ENCODE peak calls at places on chromosome 19, in eight cellular contexts. One of them, this sample, is unnamed.

GRCh38 chr19:48190288-48191284 is 20.1 kb downstream of the ZSWIM9 start:
- DNase-seq in MM.1S: no peak
- DNase-seq in EL: peak; percentile 17
- DNase-seq in A673: peak; percentile 98
- DNase-seq in stimulated activated CD8-positive, alpha-beta memory T cell treated with anti-CD3 and anti-CD28 coated beads, Interleukin-7, amount 100 ng/mL, for 48 hours: peak; percentile 25
- DNase-seq in stimulated activated CD4-positive, alpha-beta T cell treated with anti-CD3 and anti-CD28 coated beads, Interleukin-1b, Interleukin-23, amount 100 ng/mL, for 24 hours: no peak
- DNase-seq in globus pallidus: peak; percentile 61
- DNase-seq in lower leg skin: no peak
- DNase-seq in this sample: peak; percentile 51

GRCh38 chr19:1634242-1634937 is 18.0 kb downstream of the TCF3 start:
- DNase-seq in lower leg skin: no peak
- DNase-seq in stimulated activated CD4-positive, alpha-beta T cell treated with anti-CD3 and anti-CD28 coated beads, Interleukin-1b, Interleukin-23, amount 100 ng/mL, for 24 hours: no peak
- DNase-seq in MM.1S: no peak
- DNase-seq in stimulated activated CD8-positive, alpha-beta memory T cell treated with anti-CD3 and anti-CD28 coated beads, Interleukin-7, amount 100 ng/mL, for 48 hours: no peak
- DNase-seq in EL: no peak
- DNase-seq in globus pallidus: no peak
- DNase-seq in A673: no peak
- DNase-seq in this sample: no peak

GRCh38 chr19:47273313-47274070 is 1.2 kb upstream of the INAFM1 start:
- DNase-seq in lower leg skin: peak; percentile 94
- DNase-seq in stimulated activated CD8-positive, alpha-beta memory T cell treated with anti-CD3 and anti-CD28 coated beads, Interleukin-7, amount 100 ng/mL, for 48 hours: peak; percentile 79
- DNase-seq in globus pallidus: peak; percentile 90
- DNase-seq in A673: peak; percentile 96
- DNase-seq in EL: peak; percentile 95
- DNase-seq in stimulated activated CD4-positive, alpha-beta T cell treated with anti-CD3 and anti-CD28 coated beads, Interleukin-1b, Interleukin-23, amount 100 ng/mL, for 24 hours: peak; percentile 63
- DNase-seq in MM.1S: peak; percentile 90
- DNase-seq in this sample: peak; percentile 91

GRCh38 chr19:16376649-16377048 is 52.0 kb downstream of the KLF2 start:
- DNase-seq in A673: peak; percentile 19
- DNase-seq in stimulated activated CD8-positive, alpha-beta memory T cell treated with anti-CD3 and anti-CD28 coated beads, Interleukin-7, amount 100 ng/mL, for 48 hours: no peak
- DNase-seq in lower leg skin: no peak
- DNase-seq in globus pallidus: no peak
- DNase-seq in MM.1S: no peak
- DNase-seq in EL: peak; percentile 12
- DNase-seq in stimulated activated CD4-positive, alpha-beta T cell treated with anti-CD3 and anti-CD28 coated beads, Interleukin-1b, Interleukin-23, amount 100 ng/mL, for 24 hours: no peak
- DNase-seq in this sample: no peak

GRCh38 chr19:13097331-13098258 is 5.1 kb downstream of the LYL1 start:
- DNase-seq in MM.1S: no peak
- DNase-seq in A673: no peak
- DNase-seq in stimulated activated CD8-positive, alpha-beta memory T cell treated with anti-CD3 and anti-CD28 coated beads, Interleukin-7, amount 100 ng/mL, for 48 hours: no peak
- DNase-seq in globus pallidus: no peak
- DNase-seq in lower leg skin: no peak
- DNase-seq in stimulated activated CD4-positive, alpha-beta T cell treated with anti-CD3 and anti-CD28 coated beads, Interleukin-1b, Interleukin-23, amount 100 ng/mL, for 24 hours: no peak
- DNase-seq in EL: no peak
- DNase-seq in this sample: no peak

GRCh38 chr19:40165362-40165937 is 25.8 kb upstream of the MAP3K10 start:
- DNase-seq in stimulated activated CD4-positive, alpha-beta T cell treated with anti-CD3 and anti-CD28 coated beads, Interleukin-1b, Interleukin-23, amount 100 ng/mL, for 24 hours: no peak
- DNase-seq in stimulated activated CD8-positive, alpha-beta memory T cell treated with anti-CD3 and anti-CD28 coated beads, Interleukin-7, amount 100 ng/mL, for 48 hours: peak; percentile 39
- DNase-seq in MM.1S: peak; percentile 79
- DNase-seq in lower leg skin: peak; percentile 28
- DNase-seq in EL: peak; percentile 47
- DNase-seq in A673: peak; percentile 89
- DNase-seq in globus pallidus: peak; percentile 25
- DNase-seq in this sample: peak; percentile 13

GRCh38 chr19:48353682-48354081 is 10.1 kb downstream of the TMEM143 start:
- DNase-seq in globus pallidus: no peak
- DNase-seq in A673: no peak
- DNase-seq in stimulated activated CD8-positive, alpha-beta memory T cell treated with anti-CD3 and anti-CD28 coated beads, Interleukin-7, amount 100 ng/mL, for 48 hours: no peak
- DNase-seq in lower leg skin: no peak
- DNase-seq in MM.1S: no peak
- DNase-seq in EL: peak; percentile 50
- DNase-seq in stimulated activated CD4-positive, alpha-beta T cell treated with anti-CD3 and anti-CD28 coated beads, Interleukin-1b, Interleukin-23, amount 100 ng/mL, for 24 hours: no peak
- DNase-seq in this sample: no peak

GRCh38 chr19:18339703-18340102 is 695 bp upstream of the PGPEP1 start:
- DNase-seq in MM.1S: peak; percentile 43
- DNase-seq in A673: no peak
- DNase-seq in lower leg skin: no peak
- DNase-seq in globus pallidus: no peak
- DNase-seq in stimulated activated CD4-positive, alpha-beta T cell treated with anti-CD3 and anti-CD28 coated beads, Interleukin-1b, Interleukin-23, amount 100 ng/mL, for 24 hours: no peak
- DNase-seq in EL: peak; percentile 33
- DNase-seq in stimulated activated CD8-positive, alpha-beta memory T cell treated with anti-CD3 and anti-CD28 coated beads, Interleukin-7, amount 100 ng/mL, for 48 hours: no peak
- DNase-seq in this sample: no peak

GRCh38 chr19:29678484-29679106 is 13.3 kb downstream of the PLEKHF1 start:
- DNase-seq in stimulated activated CD4-positive, alpha-beta T cell treated with anti-CD3 and anti-CD28 coated beads, Interleukin-1b, Interleukin-23, amount 100 ng/mL, for 24 hours: no peak
- DNase-seq in lower leg skin: peak; percentile 68
- DNase-seq in globus pallidus: peak; percentile 53
- DNase-seq in MM.1S: no peak
- DNase-seq in A673: no peak
- DNase-seq in stimulated activated CD8-positive, alpha-beta memory T cell treated with anti-CD3 and anti-CD28 coated beads, Interleukin-7, amount 100 ng/mL, for 48 hours: no peak
- DNase-seq in EL: no peak
- DNase-seq in this sample: no peak

GRCh38 chr19:3120611-3121231 is 15.1 kb upstream of the GNA15 start:
- DNase-seq in lower leg skin: no peak
- DNase-seq in stimulated activated CD8-positive, alpha-beta memory T cell treated with anti-CD3 and anti-CD28 coated beads, Interleukin-7, amount 100 ng/mL, for 48 hours: no peak
- DNase-seq in EL: no peak
- DNase-seq in A673: no peak
- DNase-seq in stimulated activated CD4-positive, alpha-beta T cell treated with anti-CD3 and anti-CD28 coated beads, Interleukin-1b, Interleukin-23, amount 100 ng/mL, for 24 hours: no peak
- DNase-seq in MM.1S: no peak
- DNase-seq in globus pallidus: no peak
- DNase-seq in this sample: no peak

GRCh38 chr19:28519950-28520861 is 692.7 kb downstream of the UQCRFS1 start:
- DNase-seq in stimulated activated CD4-positive, alpha-beta T cell treated with anti-CD3 and anti-CD28 coated beads, Interleukin-1b, Interleukin-23, amount 100 ng/mL, for 24 hours: no peak
- DNase-seq in EL: no peak
- DNase-seq in stimulated activated CD8-positive, alpha-beta memory T cell treated with anti-CD3 and anti-CD28 coated beads, Interleukin-7, amount 100 ng/mL, for 48 hours: no peak
- DNase-seq in lower leg skin: no peak
- DNase-seq in globus pallidus: peak; percentile 24
- DNase-seq in MM.1S: no peak
- DNase-seq in A673: no peak
- DNase-seq in this sample: no peak

GRCh38 chr19:47663435-47663910 is 49.7 kb upstream of the EHD2 start:
- DNase-seq in stimulated activated CD8-positive, alpha-beta memory T cell treated with anti-CD3 and anti-CD28 coated beads, Interleukin-7, amount 100 ng/mL, for 48 hours: no peak
- DNase-seq in globus pallidus: no peak
- DNase-seq in MM.1S: no peak
- DNase-seq in EL: peak; percentile 85
- DNase-seq in stimulated activated CD4-positive, alpha-beta T cell treated with anti-CD3 and anti-CD28 coated beads, Interleukin-1b, Interleukin-23, amount 100 ng/mL, for 24 hours: no peak
- DNase-seq in A673: no peak
- DNase-seq in lower leg skin: no peak
- DNase-seq in this sample: peak; percentile 82

GRCh38 chr19:41411094-41411493 is 13.5 kb downstream of the BCKDHA start:
- DNase-seq in stimulated activated CD4-positive, alpha-beta T cell treated with anti-CD3 and anti-CD28 coated beads, Interleukin-1b, Interleukin-23, amount 100 ng/mL, for 24 hours: no peak
- DNase-seq in EL: no peak
- DNase-seq in A673: no peak
- DNase-seq in stimulated activated CD8-positive, alpha-beta memory T cell treated with anti-CD3 and anti-CD28 coated beads, Interleukin-7, amount 100 ng/mL, for 48 hours: no peak
- DNase-seq in globus pallidus: no peak
- DNase-seq in lower leg skin: no peak
- DNase-seq in MM.1S: no peak
- DNase-seq in this sample: no peak

GRCh38 chr19:40235238-40236025 is 8.9 kb upstream of the CCNP start:
- DNase-seq in stimulated activated CD4-positive, alpha-beta T cell treated with anti-CD3 and anti-CD28 coated beads, Interleukin-1b, Interleukin-23, amount 100 ng/mL, for 24 hours: no peak
- DNase-seq in stimulated activated CD8-positive, alpha-beta memory T cell treated with anti-CD3 and anti-CD28 coated beads, Interleukin-7, amount 100 ng/mL, for 48 hours: no peak
- DNase-seq in globus pallidus: no peak
- DNase-seq in A673: no peak
- DNase-seq in EL: no peak
- DNase-seq in MM.1S: no peak
- DNase-seq in lower leg skin: no peak
- DNase-seq in this sample: no peak

GRCh38 chr19:13337181-13337580 is 169.1 kb downstream of the CACNA1A start:
- DNase-seq in stimulated activated CD8-positive, alpha-beta memory T cell treated with anti-CD3 and anti-CD28 coated beads, Interleukin-7, amount 100 ng/mL, for 48 hours: no peak
- DNase-seq in MM.1S: no peak
- DNase-seq in lower leg skin: no peak
- DNase-seq in A673: no peak
- DNase-seq in globus pallidus: no peak
- DNase-seq in EL: no peak
- DNase-seq in stimulated activated CD4-positive, alpha-beta T cell treated with anti-CD3 and anti-CD28 coated beads, Interleukin-1b, Interleukin-23, amount 100 ng/mL, for 24 hours: no peak
- DNase-seq in this sample: no peak

GRCh38 chr19:30669329-30670010 is 297.3 kb downstream of the ZNF536 start:
- DNase-seq in A673: peak; percentile 88
- DNase-seq in stimulated activated CD4-positive, alpha-beta T cell treated with anti-CD3 and anti-CD28 coated beads, Interleukin-1b, Interleukin-23, amount 100 ng/mL, for 24 hours: peak; percentile 24
- DNase-seq in globus pallidus: no peak
- DNase-seq in MM.1S: peak; percentile 48
- DNase-seq in stimulated activated CD8-positive, alpha-beta memory T cell treated with anti-CD3 and anti-CD28 coated beads, Interleukin-7, amount 100 ng/mL, for 48 hours: no peak
- DNase-seq in EL: peak; percentile 24
- DNase-seq in lower leg skin: peak; percentile 39
- DNase-seq in this sample: no peak

GRCh38 chr19:344625-345319 is at the start of gene MIER2:
- DNase-seq in A673: peak; percentile 86
- DNase-seq in stimulated activated CD8-positive, alpha-beta memory T cell treated with anti-CD3 and anti-CD28 coated beads, Interleukin-7, amount 100 ng/mL, for 48 hours: peak; percentile 75
- DNase-seq in globus pallidus: peak; percentile 67
- DNase-seq in stimulated activated CD4-positive, alpha-beta T cell treated with anti-CD3 and anti-CD28 coated beads, Interleukin-1b, Interleukin-23, amount 100 ng/mL, for 24 hours: peak; percentile 55
- DNase-seq in lower leg skin: peak; percentile 61
- DNase-seq in MM.1S: no peak
- DNase-seq in EL: peak; percentile 78
- DNase-seq in this sample: peak; percentile 21

GRCh38 chr19:38395381-38396127 is 7.1 kb downstream of the SPRED3 start:
- DNase-seq in A673: no peak
- DNase-seq in lower leg skin: no peak
- DNase-seq in stimulated activated CD4-positive, alpha-beta T cell treated with anti-CD3 and anti-CD28 coated beads, Interleukin-1b, Interleukin-23, amount 100 ng/mL, for 24 hours: no peak
- DNase-seq in globus pallidus: no peak
- DNase-seq in MM.1S: no peak
- DNase-seq in EL: no peak
- DNase-seq in stimulated activated CD8-positive, alpha-beta memory T cell treated with anti-CD3 and anti-CD28 coated beads, Interleukin-7, amount 100 ng/mL, for 48 hours: no peak
- DNase-seq in this sample: no peak

GRCh38 chr19:16198363-16198636 is 589 bp downstream of the AP1M1 start:
- DNase-seq in A673: no peak
- DNase-seq in MM.1S: no peak
- DNase-seq in globus pallidus: no peak
- DNase-seq in lower leg skin: no peak
- DNase-seq in stimulated activated CD8-positive, alpha-beta memory T cell treated with anti-CD3 and anti-CD28 coated beads, Interleukin-7, amount 100 ng/mL, for 48 hours: no peak
- DNase-seq in EL: no peak
- DNase-seq in stimulated activated CD4-positive, alpha-beta T cell treated with anti-CD3 and anti-CD28 coated beads, Interleukin-1b, Interleukin-23, amount 100 ng/mL, for 24 hours: no peak
- DNase-seq in this sample: no peak

GRCh38 chr19:38838986-38839761 is 7.6 kb upstream of the ECH1 start:
- DNase-seq in A673: no peak
- DNase-seq in MM.1S: no peak
- DNase-seq in EL: no peak
- DNase-seq in stimulated activated CD8-positive, alpha-beta memory T cell treated with anti-CD3 and anti-CD28 coated beads, Interleukin-7, amount 100 ng/mL, for 48 hours: no peak
- DNase-seq in stimulated activated CD4-positive, alpha-beta T cell treated with anti-CD3 and anti-CD28 coated beads, Interleukin-1b, Interleukin-23, amount 100 ng/mL, for 24 hours: no peak
- DNase-seq in lower leg skin: no peak
- DNase-seq in globus pallidus: no peak
- DNase-seq in this sample: no peak

GRCh38 chr19:11256189-11256588 is 6.1 kb downstream of the DOCK6 start:
- DNase-seq in stimulated activated CD4-positive, alpha-beta T cell treated with anti-CD3 and anti-CD28 coated beads, Interleukin-1b, Interleukin-23, amount 100 ng/mL, for 24 hours: no peak
- DNase-seq in lower leg skin: no peak
- DNase-seq in globus pallidus: no peak
- DNase-seq in stimulated activated CD8-positive, alpha-beta memory T cell treated with anti-CD3 and anti-CD28 coated beads, Interleukin-7, amount 100 ng/mL, for 48 hours: no peak
- DNase-seq in MM.1S: no peak
- DNase-seq in A673: no peak
- DNase-seq in EL: no peak
- DNase-seq in this sample: no peak

GRCh38 chr19:27684293-27684692 is 1528.7 kb downstream of the UQCRFS1 start:
- DNase-seq in stimulated activated CD8-positive, alpha-beta memory T cell treated with anti-CD3 and anti-CD28 coated beads, Interleukin-7, amount 100 ng/mL, for 48 hours: no peak
- DNase-seq in stimulated activated CD4-positive, alpha-beta T cell treated with anti-CD3 and anti-CD28 coated beads, Interleukin-1b, Interleukin-23, amount 100 ng/mL, for 24 hours: no peak
- DNase-seq in A673: no peak
- DNase-seq in lower leg skin: no peak
- DNase-seq in MM.1S: no peak
- DNase-seq in globus pallidus: no peak
- DNase-seq in EL: no peak
- DNase-seq in this sample: no peak

GRCh38 chr19:19464339-19465098 is 50.8 kb downstream of the TSSK6 start:
- DNase-seq in lower leg skin: no peak
- DNase-seq in stimulated activated CD4-positive, alpha-beta T cell treated with anti-CD3 and anti-CD28 coated beads, Interleukin-1b, Interleukin-23, amount 100 ng/mL, for 24 hours: no peak
- DNase-seq in stimulated activated CD8-positive, alpha-beta memory T cell treated with anti-CD3 and anti-CD28 coated beads, Interleukin-7, amount 100 ng/mL, for 48 hours: no peak
- DNase-seq in EL: no peak
- DNase-seq in MM.1S: no peak
- DNase-seq in globus pallidus: peak; percentile 31
- DNase-seq in A673: peak; percentile 66
- DNase-seq in this sample: peak; percentile 24

GRCh38 chr19:47022541-47023447 is 3.2 kb downstream of the NPAS1 start:
- DNase-seq in stimulated activated CD4-positive, alpha-beta T cell treated with anti-CD3 and anti-CD28 coated beads, Interleukin-1b, Interleukin-23, amount 100 ng/mL, for 24 hours: no peak
- DNase-seq in MM.1S: no peak
- DNase-seq in lower leg skin: no peak
- DNase-seq in A673: no peak
- DNase-seq in globus pallidus: no peak
- DNase-seq in stimulated activated CD8-positive, alpha-beta memory T cell treated with anti-CD3 and anti-CD28 coated beads, Interleukin-7, amount 100 ng/mL, for 48 hours: no peak
- DNase-seq in EL: no peak
- DNase-seq in this sample: no peak

GRCh38 chr19:9877775-9878510 is 42.8 kb downstream of the PIN1 start:
- DNase-seq in EL: peak; percentile 78
- DNase-seq in stimulated activated CD8-positive, alpha-beta memory T cell treated with anti-CD3 and anti-CD28 coated beads, Interleukin-7, amount 100 ng/mL, for 48 hours: no peak
- DNase-seq in lower leg skin: no peak
- DNase-seq in stimulated activated CD4-positive, alpha-beta T cell treated with anti-CD3 and anti-CD28 coated beads, Interleukin-1b, Interleukin-23, amount 100 ng/mL, for 24 hours: no peak
- DNase-seq in A673: no peak
- DNase-seq in globus pallidus: no peak
- DNase-seq in MM.1S: peak; percentile 13
- DNase-seq in this sample: no peak

GRCh38 chr19:40596608-40597328 is 4.4 kb upstream of the LTBP4 start:
- DNase-seq in stimulated activated CD8-positive, alpha-beta memory T cell treated with anti-CD3 and anti-CD28 coated beads, Interleukin-7, amount 100 ng/mL, for 48 hours: no peak
- DNase-seq in globus pallidus: no peak
- DNase-seq in stimulated activated CD4-positive, alpha-beta T cell treated with anti-CD3 and anti-CD28 coated beads, Interleukin-1b, Interleukin-23, amount 100 ng/mL, for 24 hours: no peak
- DNase-seq in MM.1S: no peak
- DNase-seq in lower leg skin: no peak
- DNase-seq in A673: no peak
- DNase-seq in EL: peak; percentile 75
- DNase-seq in this sample: no peak

GRCh38 chr19:49818691-49819331 is 722 bp downstream of the MED25 start:
- DNase-seq in stimulated activated CD4-positive, alpha-beta T cell treated with anti-CD3 and anti-CD28 coated beads, Interleukin-1b, Interleukin-23, amount 100 ng/mL, for 24 hours: no peak
- DNase-seq in MM.1S: no peak
- DNase-seq in globus pallidus: no peak
- DNase-seq in A673: no peak
- DNase-seq in stimulated activated CD8-positive, alpha-beta memory T cell treated with anti-CD3 and anti-CD28 coated beads, Interleukin-7, amount 100 ng/mL, for 48 hours: no peak
- DNase-seq in lower leg skin: no peak
- DNase-seq in EL: no peak
- DNase-seq in this sample: no peak

GRCh38 chr19:14354445-14354844 is 26.8 kb upstream of the ADGRE5 start:
- DNase-seq in A673: no peak
- DNase-seq in MM.1S: no peak
- DNase-seq in stimulated activated CD4-positive, alpha-beta T cell treated with anti-CD3 and anti-CD28 coated beads, Interleukin-1b, Interleukin-23, amount 100 ng/mL, for 24 hours: no peak
- DNase-seq in lower leg skin: no peak
- DNase-seq in stimulated activated CD8-positive, alpha-beta memory T cell treated with anti-CD3 and anti-CD28 coated beads, Interleukin-7, amount 100 ng/mL, for 48 hours: no peak
- DNase-seq in EL: no peak
- DNase-seq in globus pallidus: no peak
- DNase-seq in this sample: no peak

GRCh38 chr19:31073485-31074221 is 275.6 kb downstream of the TSHZ3 start:
- DNase-seq in lower leg skin: no peak
- DNase-seq in stimulated activated CD4-positive, alpha-beta T cell treated with anti-CD3 and anti-CD28 coated beads, Interleukin-1b, Interleukin-23, amount 100 ng/mL, for 24 hours: no peak
- DNase-seq in A673: peak; percentile 74
- DNase-seq in MM.1S: no peak
- DNase-seq in EL: no peak
- DNase-seq in stimulated activated CD8-positive, alpha-beta memory T cell treated with anti-CD3 and anti-CD28 coated beads, Interleukin-7, amount 100 ng/mL, for 48 hours: no peak
- DNase-seq in globus pallidus: no peak
- DNase-seq in this sample: no peak

GRCh38 chr19:2475018-2475701 is 767 bp upstream of the GADD45B start:
- DNase-seq in stimulated activated CD4-positive, alpha-beta T cell treated with anti-CD3 and anti-CD28 coated beads, Interleukin-1b, Interleukin-23, amount 100 ng/mL, for 24 hours: no peak
- DNase-seq in stimulated activated CD8-positive, alpha-beta memory T cell treated with anti-CD3 and anti-CD28 coated beads, Interleukin-7, amount 100 ng/mL, for 48 hours: peak; percentile 43
- DNase-seq in lower leg skin: no peak
- DNase-seq in EL: peak; percentile 77
- DNase-seq in globus pallidus: no peak
- DNase-seq in MM.1S: peak; percentile 72
- DNase-seq in A673: peak; percentile 75
- DNase-seq in this sample: no peak

GRCh38 chr19:12937243-12938053 is 961 bp upstream of the CALR start:
- DNase-seq in stimulated activated CD4-positive, alpha-beta T cell treated with anti-CD3 and anti-CD28 coated beads, Interleukin-1b, Interleukin-23, amount 100 ng/mL, for 24 hours: no peak
- DNase-seq in MM.1S: peak; percentile 64
- DNase-seq in globus pallidus: peak; percentile 40
- DNase-seq in lower leg skin: peak; percentile 65
- DNase-seq in A673: peak; percentile 70
- DNase-seq in EL: peak; percentile 31
- DNase-seq in stimulated activated CD8-positive, alpha-beta memory T cell treated with anti-CD3 and anti-CD28 coated beads, Interleukin-7, amount 100 ng/mL, for 48 hours: no peak
- DNase-seq in this sample: no peak

GRCh38 chr19:33193864-33194362 is at the start of gene LRP3:
- DNase-seq in globus pallidus: no peak
- DNase-seq in lower leg skin: no peak
- DNase-seq in EL: peak; percentile 24
- DNase-seq in stimulated activated CD4-positive, alpha-beta T cell treated with anti-CD3 and anti-CD28 coated beads, Interleukin-1b, Interleukin-23, amount 100 ng/mL, for 24 hours: no peak
- DNase-seq in stimulated activated CD8-positive, alpha-beta memory T cell treated with anti-CD3 and anti-CD28 coated beads, Interleukin-7, amount 100 ng/mL, for 48 hours: no peak
- DNase-seq in A673: peak; percentile 67
- DNase-seq in MM.1S: no peak
- DNase-seq in this sample: no peak

GRCh38 chr19:55352040-55352439 is 2.5 kb downstream of the COX6B2 start:
- DNase-seq in stimulated activated CD4-positive, alpha-beta T cell treated with anti-CD3 and anti-CD28 coated beads, Interleukin-1b, Interleukin-23, amount 100 ng/mL, for 24 hours: no peak
- DNase-seq in EL: no peak
- DNase-seq in A673: no peak
- DNase-seq in stimulated activated CD8-positive, alpha-beta memory T cell treated with anti-CD3 and anti-CD28 coated beads, Interleukin-7, amount 100 ng/mL, for 48 hours: no peak
- DNase-seq in MM.1S: no peak
- DNase-seq in lower leg skin: no peak
- DNase-seq in globus pallidus: no peak
- DNase-seq in this sample: no peak

GRCh38 chr19:46737761-46738171 is 8.1 kb upstream of the FKRP start:
- DNase-seq in EL: no peak
- DNase-seq in lower leg skin: no peak
- DNase-seq in stimulated activated CD8-positive, alpha-beta memory T cell treated with anti-CD3 and anti-CD28 coated beads, Interleukin-7, amount 100 ng/mL, for 48 hours: no peak
- DNase-seq in A673: no peak
- DNase-seq in MM.1S: no peak
- DNase-seq in globus pallidus: no peak
- DNase-seq in stimulated activated CD4-positive, alpha-beta T cell treated with anti-CD3 and anti-CD28 coated beads, Interleukin-1b, Interleukin-23, amount 100 ng/mL, for 24 hours: no peak
- DNase-seq in this sample: no peak

This sample was measured in fibroblast of the conjunctiva.